ENCODE peak calls at places on chromosomes 1 and 21, in nine cellular contexts. S is transverse colon, O is A549, Z is ovary, E is stomach, V is suprapubic skin, I is esophagus muscularis mucosa, T is K562, D is GM12878. R is an unnamed sample.

GRCh38 chr1:156675715-156676311 is 1.4 kb downstream of the NES start:
- DNase-seq in E (no peak), S (no peak), D (no peak), I (no peak), V (no peak), O (no peak), Z (no peak), T (no peak), R (no peak)

GRCh38 chr1:225482489-225482950 is 54.7 kb upstream of the LBR start:
- DNase-seq in D (no peak), E (no peak), T (no peak), V (no peak), Z (no peak), O (no peak), S (no peak), I (peak; percentile 89), R (no peak)

GRCh38 chr1:9612162-9612845 is 23.6 kb downstream of the TMEM201 start:
- DNase-seq in O (no peak), D (no peak), Z (no peak), E (no peak), S (no peak), V (no peak), T (no peak), I (no peak), R (no peak)

GRCh38 chr21:32687946-32688345 is 39.9 kb downstream of the SYNJ1 start:
- DNase-seq in Z (no peak), O (no peak), D (no peak), T (no peak), E (no peak), S (no peak), V (no peak), I (no peak), R (no peak)

GRCh38 chr1:6365047-6365446 is 28.5 kb downstream of the ACOT7 start:
- DNase-seq in S (no peak), Z (no peak), E (no peak), O (no peak), T (no peak), D (no peak), V (no peak), I (no peak), R (no peak)

GRCh38 chr1:208524376-208524775 is 280.2 kb upstream of the PLXNA2 start:
- DNase-seq in E (no peak), T (no peak), O (no peak), V (no peak), D (no peak), I (no peak), S (no peak), Z (no peak), R (no peak)

GRCh38 chr1:185367218-185367617 is 50.2 kb upstream of the IVNS1ABP start:
- DNase-seq in T (no peak), Z (no peak), D (no peak), S (no peak), V (no peak), I (no peak), O (no peak), E (no peak), R (no peak)

GRCh38 chr1:78651247-78651646 is 1.6 kb downstream of the IFI44 start:
- DNase-seq in E (no peak), O (no peak), S (no peak), T (no peak), V (no peak), Z (no peak), D (no peak), I (no peak), R (peak; percentile 22)

GRCh38 chr1:211676106-211676583 is 724 bp upstream of the NEK2 start:
- DNase-seq in O (no peak), S (no peak), I (no peak), E (no peak), D (no peak), Z (no peak), V (no peak), T (no peak), R (no peak)

GRCh38 chr1:211677659-211678058 is 2.2 kb upstream of the NEK2 start:
- DNase-seq in T (no peak), D (no peak), O (no peak), E (no peak), V (no peak), Z (no peak), I (no peak), S (no peak), R (no peak)

GRCh38 chr1:211680752-211681327 is 5.4 kb upstream of the NEK2 start:
- DNase-seq in D (peak; percentile 80), I (no peak), S (peak; percentile 69), T (peak; percentile 86), O (peak; percentile 89), V (no peak), E (peak; percentile 70), Z (peak; percentile 65), R (no peak)

DNA sequence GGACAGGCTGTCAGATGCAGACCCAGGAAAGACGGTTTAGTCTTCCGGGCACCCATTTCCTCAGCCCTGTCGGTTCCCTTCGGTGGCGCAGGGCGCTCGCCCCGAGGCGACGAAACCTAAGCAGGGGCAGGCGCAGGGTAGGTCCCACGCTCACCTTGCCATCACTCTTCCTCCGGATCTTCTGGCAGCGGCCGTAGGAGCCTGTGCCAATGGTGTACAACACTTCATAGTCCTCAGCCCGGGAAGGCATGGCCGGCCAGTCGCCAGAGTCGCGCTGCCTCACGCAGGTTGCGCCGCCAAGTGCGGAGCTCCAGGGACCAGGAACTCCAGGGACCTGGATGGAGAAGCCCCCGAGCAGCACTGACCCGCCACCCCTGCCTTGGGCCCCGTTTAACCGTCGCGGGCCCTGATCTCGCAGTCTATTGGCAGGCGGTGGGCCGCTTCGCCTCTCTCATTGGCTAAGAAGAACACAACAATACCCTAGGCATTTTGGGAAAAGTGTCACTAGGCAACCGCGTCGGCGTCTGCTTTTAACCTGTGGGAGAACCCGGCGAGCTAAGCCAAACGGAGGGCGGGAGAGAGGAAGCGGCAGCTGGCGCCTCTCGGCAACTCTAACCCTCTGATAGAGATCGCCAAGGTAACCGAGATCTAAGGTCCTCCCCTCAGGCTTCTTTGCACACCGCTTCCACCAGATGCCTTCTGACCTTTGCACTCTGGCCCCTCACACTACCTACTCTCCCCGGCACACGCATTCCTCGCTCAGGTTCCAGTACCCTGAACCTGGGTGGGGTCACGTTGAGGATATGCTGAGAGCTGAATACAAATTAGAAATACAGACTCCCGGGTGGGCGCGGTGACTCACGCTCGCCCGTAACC is at the start of gene NEK2:
- DNase-seq in D (peak; percentile 80), O (peak; percentile 96), E (peak; percentile 92), S (peak; percentile 93), Z (peak; percentile 89), T (peak; percentile 95), I (peak; percentile 95), V (peak; percentile 88), R (peak; percentile 65)
- TF ChIP-seq POLR2A in D (peak; percentile 82), O (no peak), E (no peak), S (no peak), Z (no peak), T (peak; percentile 90), I (no peak), V (no peak), R (no peak)

GRCh38 chr1:55530749-55531478 is 315.8 kb upstream of the USP24 start:
- DNase-seq in V (no peak), S (no peak), D (no peak), T (no peak), E (no peak), O (no peak), I (no peak), Z (no peak), R (no peak)

GRCh38 chr1:55524013-55524412 is 308.8 kb upstream of the USP24 start:
- DNase-seq in E (peak; percentile 40), S (peak; percentile 81), Z (no peak), I (no peak), D (no peak), T (no peak), V (no peak), O (no peak), R (no peak)

GRCh38 chr1:55526716-55527115 is 311.6 kb upstream of the USP24 start:
- DNase-seq in T (no peak), E (no peak), Z (no peak), D (no peak), S (no peak), O (no peak), V (no peak), I (no peak), R (no peak)

GRCh38 chr1:55531644-55532043 is 316.5 kb upstream of the USP24 start:
- DNase-seq in V (no peak), O (no peak), T (no peak), E (no peak), D (no peak), Z (no peak), I (no peak), S (no peak), R (no peak)

DNA sequence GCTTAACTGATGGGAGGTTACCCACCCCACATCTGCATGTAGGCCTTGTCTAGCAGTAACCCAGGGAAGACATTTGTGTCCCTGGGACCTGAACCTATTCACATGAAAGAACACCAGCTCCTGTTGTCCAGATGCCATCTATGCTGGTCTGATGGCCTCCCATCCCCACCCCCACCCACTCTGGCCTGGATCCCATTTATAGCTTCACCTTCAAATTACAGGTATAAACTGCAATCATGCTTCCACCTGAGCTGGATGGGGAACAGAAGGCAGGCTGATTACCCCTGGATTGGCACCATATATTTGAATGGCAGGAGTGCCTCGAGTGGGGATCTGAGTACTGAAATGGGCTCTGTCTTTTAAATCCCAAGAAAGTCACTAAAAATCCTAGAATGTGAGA is 312.7 kb upstream of the USP24 start:
- DNase-seq in O (no peak), T (no peak), E (no peak), S (peak; percentile 47), D (no peak), I (no peak), V (no peak), Z (no peak), R (no peak)
- TF ChIP-seq EP300 in O (no peak), T (no peak), E (no peak), S (no peak), D (no peak), I (no peak), V (no peak), Z (no peak), R (no peak)

GRCh38 chr21:27643326-27643725 is 676.4 kb upstream of the ADAMTS5 start:
- DNase-seq in Z (no peak), E (no peak), I (no peak), D (no peak), O (no peak), T (no peak), S (no peak), V (no peak), R (no peak)

GRCh38 chr21:27647921-27648320 is 681.0 kb upstream of the ADAMTS5 start:
- DNase-seq in I (no peak), Z (no peak), E (no peak), T (no peak), D (no peak), S (no peak), V (no peak), O (no peak), R (no peak)

GRCh38 chr21:27647401-27647800 is 680.5 kb upstream of the ADAMTS5 start:
- DNase-seq in Z (no peak), T (no peak), O (no peak), V (no peak), D (no peak), S (no peak), I (no peak), E (no peak), R (no peak)

GRCh38 chr21:27646691-27647090 is 679.8 kb upstream of the ADAMTS5 start:
- DNase-seq in V (no peak), O (no peak), T (no peak), I (no peak), Z (no peak), E (no peak), S (no peak), D (no peak), R (no peak)

GRCh38 chr21:27645285-27645684 is 678.4 kb upstream of the ADAMTS5 start:
- DNase-seq in S (no peak), E (no peak), I (no peak), O (no peak), V (no peak), Z (no peak), D (no peak), T (no peak), R (no peak)
- TF ChIP-seq POLR2A in S (no peak), E (no peak), I (no peak), O (no peak), V (no peak), Z (no peak), D (no peak), T (no peak), R (no peak)

GRCh38 chr1:182092336-182092735 is 30.8 kb upstream of the ZNF648 start:
- DNase-seq in Z (no peak), T (no peak), V (no peak), D (no peak), O (no peak), I (peak; percentile 77), S (no peak), E (no peak), R (no peak)
- TF ChIP-seq EP300 in Z (no peak), T (no peak), V (no peak), D (no peak), O (no peak), I (no peak), S (no peak), E (no peak), R (no peak)

R was measured in tibial nerve.